ENCODE peak calls at places on chromosomes 6 and 20, in nine cellular contexts. F is AG08395, X is natural killer cell, Z is left cardiac atrium, R is AG10803, B is nucleus accumbens, G is hepatocyte, D is sigmoid colon, N is skeletal muscle cell. K is an unnamed sample.
A peak's percentile ranks its signal among the peaks of the same experiment; 100 is the strongest.

GRCh38 chr6:15420959-15421438 is 175.1 kb downstream of the JARID2 start:
- DNase-seq in F (no peak), X (no peak), Z (no peak), R (no peak), B (no peak), G (no peak), D (no peak), N (no peak), K (no peak)

GRCh38 chr6:43986177-43986825 is 141.0 kb downstream of the MRPL14 start:
- DNase-seq in F (no peak), X (no peak), Z (no peak), R (no peak), B (no peak), G (no peak), D (peak; percentile 35), N (no peak), K (no peak)

GRCh38 chr20:1830240-1830639 is 65.0 kb upstream of the SIRPA start:
- DNase-seq in F (peak; percentile 97), X (no peak), Z (peak; percentile 86), R (peak; percentile 92), B (peak; percentile 66), G (peak; percentile 81), D (no peak), N (peak; percentile 93), K (peak; percentile 99)

GRCh38 chr20:62352402-62353288 is 14.5 kb downstream of the LAMA5 start:
- DNase-seq in F (no peak), X (no peak), Z (peak; percentile 87), R (no peak), B (peak; percentile 68), G (no peak), D (peak; percentile 96), N (no peak), K (peak; percentile 94)

GRCh38 chr6:118580585-118581419 is 32.7 kb downstream of the PLN start:
- DNase-seq in F (peak; percentile 85), X (no peak), Z (peak; percentile 30), R (peak; percentile 87), B (peak; percentile 33), G (peak; percentile 91), D (peak; percentile 66), N (peak; percentile 59), K (peak; percentile 73)

GRCh38 chr6:45388328-45388727 is 10.6 kb upstream of the SUPT3H start:
- DNase-seq in F (peak; percentile 38), X (no peak), Z (no peak), R (peak; percentile 68), B (no peak), G (peak; percentile 41), D (no peak), N (no peak), K (no peak)

GRCh38 chr20:24769878-24770627 is 179.0 kb upstream of the CST7 start:
- DNase-seq in F (no peak), X (peak; percentile 10), Z (no peak), R (no peak), B (no peak), G (no peak), D (no peak), N (no peak), K (no peak)

GRCh38 chr6:147122823-147123222 is 81.4 kb upstream of the STXBP5 start:
- DNase-seq in F (no peak), X (no peak), Z (no peak), R (no peak), B (no peak), G (no peak), D (no peak), N (no peak), K (no peak)

GRCh38 chr6:160139420-160139851 is 17.8 kb downstream of the SLC22A1 start:
- DNase-seq in F (peak; percentile 84), X (no peak), Z (no peak), R (peak; percentile 71), B (no peak), G (peak; percentile 58), D (peak; percentile 74), N (peak; percentile 84), K (peak; percentile 92)

GRCh38 chr6:140138311-140138994 is 764.0 kb upstream of the CITED2 start:
- DNase-seq in F (no peak), X (no peak), Z (no peak), R (peak; percentile 1), B (no peak), G (no peak), D (no peak), N (no peak), K (no peak)